ENCODE peak calls at places on chromosomes 5 and 9, in eight cellular contexts. F is naive B cell; P is stimulated activated CD8-positive, alpha-beta memory T cell treated with anti-CD3 and anti-CD28 coated beads, Interleukin-15, amount 100 ng/mL, for 4 hours; Y is NCI-H2171 treated with DMSO at 0.1 percent for 48 hours; I is right lobe of liver; M is coronary artery; J is mucosa of gallbladder; V is HT1080. X is an unnamed sample.

GRCh38 chr9:120338340-120338739 is 241.6 kb downstream of the CDK5RAP2 start:
- DNase-seq in F (no peak), P (no peak), Y (no peak), I (no peak), M (no peak), J (no peak), V (no peak), X (no peak)

GRCh38 chr5:95871407-95871806 is 48.9 kb upstream of the GLRX start:
- DNase-seq in F (no peak), P (no peak), Y (no peak), I (no peak), M (no peak), J (no peak), V (no peak), X (no peak)

GRCh38 chr5:17185776-17186175 is 31.7 kb upstream of the BASP1 start:
- DNase-seq in F (no peak), P (no peak), Y (no peak), I (no peak), M (no peak), J (peak; percentile 68), V (peak; percentile 44), X (no peak)

GRCh38 chr5:151288180-151288579 is 15.4 kb downstream of the SLC36A3 start:
- DNase-seq in F (no peak), P (no peak), Y (peak; percentile 12), I (no peak), M (no peak), J (no peak), V (peak; percentile 22), X (no peak)

GRCh38 chr9:100449420-100449819 is 22.5 kb downstream of the MSANTD3 start:
- DNase-seq in F (no peak), P (no peak), Y (peak; percentile 47), I (no peak), M (no peak), J (no peak), V (no peak), X (no peak)

GRCh38 chr9:87872079-87872624 is 10.5 kb upstream of the SPATA31E1 start:
- DNase-seq in F (no peak), P (no peak), Y (peak; percentile 95), I (no peak), M (no peak), J (no peak), V (no peak), X (no peak)

GRCh38 chr5:135231289-135231688 is 167.7 kb downstream of the MACROH2A1 start:
- DNase-seq in F (no peak), P (no peak), Y (no peak), I (no peak), M (no peak), J (no peak), V (no peak), X (no peak)

GRCh38 chr5:8633706-8634105 is 764.8 kb downstream of the MTRR start:
- DNase-seq in F (no peak), P (no peak), Y (peak; percentile 55), I (no peak), M (no peak), J (no peak), V (peak; percentile 15), X (no peak)

GRCh38 chr9:84668204-84669007 is 1.1 kb upstream of the NTRK2 start:
- DNase-seq in F (no peak), P (no peak), Y (peak; percentile 47), I (peak; percentile 61), M (peak; percentile 87), J (peak; percentile 58), V (no peak), X (no peak)

GRCh38 chr9:130321539-130321938 is 56.0 kb downstream of the HMCN2 start:
- DNase-seq in F (no peak), P (no peak), Y (peak; percentile 36), I (no peak), M (no peak), J (no peak), V (no peak), X (no peak)

GRCh38 chr5:74492230-74492629 is 148.3 kb downstream of the ENC1 start:
- DNase-seq in F (no peak), P (no peak), Y (no peak), I (no peak), M (no peak), J (no peak), V (no peak), X (no peak)

GRCh38 chr9:124286292-124286931 is 28.7 kb downstream of the NEK6 start:
- DNase-seq in F (peak; percentile 38), P (peak; percentile 57), Y (no peak), I (peak; percentile 87), M (no peak), J (peak; percentile 74), V (peak; percentile 95), X (no peak)

GRCh38 chr5:127746756-127747155 is 43.6 kb downstream of the CCDC192 start:
- DNase-seq in F (peak; percentile 4), P (no peak), Y (peak; percentile 39), I (no peak), M (no peak), J (no peak), V (peak; percentile 16), X (no peak)

GRCh38 chr5:32583582-32584232 is 1.6 kb upstream of the SUB1 start:
- DNase-seq in F (peak; percentile 78), P (no peak), Y (no peak), I (no peak), M (no peak), J (no peak), V (no peak), X (peak; percentile 13)

GRCh38 chr9:15837079-15837679 is 284.3 kb downstream of the CCDC171 start:
- DNase-seq in F (peak; percentile 13), P (no peak), Y (peak; percentile 48), I (no peak), M (no peak), J (no peak), V (peak; percentile 45), X (no peak)

GRCh38 chr5:15203376-15203775 is 296.6 kb upstream of the FBXL7 start:
- DNase-seq in F (no peak), P (no peak), Y (no peak), I (no peak), M (no peak), J (no peak), V (peak; percentile 92), X (no peak)

GRCh38 chr5:89301572-89302025 is 418.6 kb upstream of the MEF2C start:
- DNase-seq in F (no peak), P (no peak), Y (no peak), I (no peak), M (no peak), J (no peak), V (no peak), X (no peak)

GRCh38 chr9:71911908-71912325 is 478 bp downstream of the C9orf85 start:
- DNase-seq in F (no peak), P (no peak), Y (peak; percentile 70), I (peak; percentile 67), M (no peak), J (no peak), V (no peak), X (no peak)

GRCh38 chr5:150763023-150763793 is 4.4 kb upstream of the DCTN4 start:
- DNase-seq in F (no peak), P (no peak), Y (no peak), I (peak; percentile 75), M (peak; percentile 81), J (peak; percentile 29), V (peak; percentile 81), X (no peak)

GRCh38 chr9:132232522-132232921 is 70.7 kb downstream of the NTNG2 start:
- DNase-seq in F (no peak), P (no peak), Y (no peak), I (no peak), M (no peak), J (no peak), V (no peak), X (no peak)

GRCh38 chr5:174459832-174460448 is 264.4 kb upstream of the MSX2 start:
- DNase-seq in F (no peak), P (no peak), Y (no peak), I (no peak), M (no peak), J (no peak), V (peak; percentile 22), X (no peak)

GRCh38 chr5:171149772-171150171 is 159.3 kb upstream of the TLX3 start:
- DNase-seq in F (no peak), P (no peak), Y (peak; percentile 89), I (no peak), M (no peak), J (no peak), V (no peak), X (no peak)

GRCh38 chr9:105656131-105656921 is 5.9 kb upstream of the TAL2 start:
- DNase-seq in F (peak; percentile 14), P (no peak), Y (peak; percentile 55), I (peak; percentile 55), M (no peak), J (no peak), V (no peak), X (peak; percentile 3)

GRCh38 chr5:177085985-177086917 is at the start of gene FGFR4:
- DNase-seq in F (peak; percentile 6), P (peak; percentile 10), Y (peak; percentile 6), I (peak; percentile 92), M (no peak), J (peak; percentile 63), V (no peak), X (peak; percentile 62)

GRCh38 chr9:70340572-70340971 is 73.9 kb downstream of the KLF9 start:
- DNase-seq in F (peak; percentile 0), P (no peak), Y (peak; percentile 34), I (no peak), M (no peak), J (no peak), V (no peak), X (no peak)

GRCh38 chr5:169265888-169266287 is 35.1 kb downstream of the SLIT3 start:
- DNase-seq in F (no peak), P (no peak), Y (no peak), I (no peak), M (no peak), J (no peak), V (peak; percentile 27), X (no peak)